ENCODE peak calls at places on chromosomes 7 and 10, in five cellular contexts. H is stimulated activated CD4-positive, alpha-beta T cell treated with anti-CD3 and anti-CD28 coated beads, Interleukin-15, amount 100 ng/mL, for 1 hour; Y is NCI-H1436; O is choroid plexus epithelial cell; W is BJ. L is an unnamed sample.

GRCh38 chr7:105890290-105890997 is 14.0 kb upstream of the ATXN7L1 start:
- DNase-seq in H (no peak), Y (no peak), O (peak; percentile 37), W (no peak), L (no peak)

GRCh38 chr7:114944742-114945625 is 23.1 kb downstream of the MDFIC start:
- DNase-seq in H (no peak), Y (no peak), O (peak; percentile 88), W (peak; percentile 78), L (peak; percentile 95)

GRCh38 chr10:132247943-132248342 is 59.8 kb downstream of the STK32C start:
- DNase-seq in H (no peak), Y (no peak), O (no peak), W (no peak), L (no peak)

GRCh38 chr7:116517626-116518025 is 7.2 kb upstream of the CAV1 start:
- DNase-seq in H (no peak), Y (no peak), O (no peak), W (no peak), L (no peak)

GRCh38 chr10:73879296-73880173 is 5.2 kb upstream of the CAMK2G start:
- DNase-seq in H (peak; percentile 87), Y (peak; percentile 80), O (peak; percentile 79), W (no peak), L (peak; percentile 56)

GRCh38 chr7:92698237-92698841 is 108.1 kb upstream of the FAM133B start:
- DNase-seq in H (no peak), Y (no peak), O (peak; percentile 91), W (peak; percentile 81), L (peak; percentile 37)

GRCh38 chr10:97921581-97922377 is 72.1 kb downstream of the GOLGA7B start:
- DNase-seq in H (no peak), Y (no peak), O (no peak), W (no peak), L (no peak)

GRCh38 chr10:89550509-89550908 is 15.1 kb upstream of the SLC16A12 start:
- DNase-seq in H (no peak), Y (no peak), O (peak; percentile 26), W (no peak), L (no peak)

GRCh38 chr10:124677291-124677690 is 66.9 kb downstream of the FAM53B start:
- DNase-seq in H (no peak), Y (no peak), O (no peak), W (no peak), L (no peak)

GRCh38 chr7:33186187-33186586 is 56.8 kb downstream of the BBS9 start:
- DNase-seq in H (no peak), Y (no peak), O (peak; percentile 83), W (no peak), L (peak; percentile 26)

GRCh38 chr7:1156782-1157535 is 3.0 kb downstream of the ZFAND2A start:
- DNase-seq in H (no peak), Y (no peak), O (peak; percentile 69), W (no peak), L (no peak)

GRCh38 chr10:17836917-17837316 is 27.8 kb downstream of the MRC1 start:
- DNase-seq in H (no peak), Y (no peak), O (peak; percentile 69), W (no peak), L (no peak)